ENCODE peak calls at places on chromosomes 13 and 19, in four cellular contexts. V, L, E and H are unnamed samples.

GRCh38 chr19:46975918-46976782 is 43.5 kb upstream of the NPAS1 start:
- DNase-seq in E (no peak), V (peak), L (peak), H (peak)

GRCh38 chr19:42290523-42291436 is 11.2 kb upstream of the PRR19 start:
- DNase-seq in E (peak), V (no peak), L (no peak), H (peak)

GRCh38 chr13:44904982-44905381 is 84.3 kb downstream of the NUFIP1 start:
- DNase-seq in L (peak), V (no peak), E (no peak), H (peak)

GRCh38 chr13:113016526-113017295 is 47.7 kb downstream of the MCF2L start:
- DNase-seq in E (no peak), L (no peak), V (no peak), H (no peak)

GRCh38 chr19:33998302-33998701 is 174.0 kb upstream of the LSM14A start:
- DNase-seq in E (no peak), L (no peak), V (no peak), H (no peak)

GRCh38 chr19:41000310-41000737 is 9.2 kb downstream of the CYP2B6 start:
- DNase-seq in V (no peak), L (no peak), E (no peak), H (peak)

GRCh38 chr19:13652810-13653590 is 111.3 kb upstream of the MRI1 start:
- DNase-seq in L (no peak), V (no peak), E (peak), H (no peak)

GRCh38 chr13:85693889-85694511 is 105.2 kb downstream of the SLITRK6 start:
- DNase-seq in V (no peak), L (no peak), E (no peak), H (peak)

GRCh38 chr19:14480695-14481069 is 5.5 kb upstream of the PTGER1 start:
- DNase-seq in V (no peak), E (no peak), L (no peak), H (no peak)

GRCh38 chr13:48514776-48515175 is 18.1 kb downstream of the RCBTB2 start:
- DNase-seq in E (no peak), V (no peak), L (no peak), H (no peak)

GRCh38 chr13:110396913-110397379 is 89.9 kb downstream of the COL4A2 start:
- DNase-seq in V (no peak), E (no peak), L (peak), H (peak)

GRCh38 chr13:32659736-32660135 is 73.5 kb downstream of the PDS5B start:
- DNase-seq in V (no peak), L (no peak), E (no peak), H (no peak)

GRCh38 chr13:43883636-43884035 is 3.9 kb downstream of the LACC1 start:
- DNase-seq in E (no peak), V (no peak), L (no peak), H (no peak)